ENCODE peak calls at places on chromosomes 12 and 14, in nine cellular contexts. One of them, this sample, is unnamed.

GRCh38 chr14:58861546-58861945 is 223.8 kb downstream of the DACT1 start:
- DNase-seq in hepatocyte: no peak
- DNase-seq in HCT116: no peak
- DNase-seq in GM23248: no peak
- DNase-seq in OCI-LY7: no peak
- DNase-seq in MM.1S: no peak
- DNase-seq in SK-N-SH: no peak
- DNase-seq in PC-3: no peak
- DNase-seq in neural progenitor cell: no peak
- DNase-seq in this sample: no peak

GRCh38 chr12:30797689-30798088 is 42.9 kb upstream of the CAPRIN2 start:
- DNase-seq in hepatocyte: no peak
- DNase-seq in HCT116: no peak
- DNase-seq in GM23248: peak
- DNase-seq in OCI-LY7: no peak
- DNase-seq in MM.1S: no peak
- DNase-seq in SK-N-SH: no peak
- DNase-seq in PC-3: no peak
- DNase-seq in neural progenitor cell: no peak
- DNase-seq in this sample: no peak

GRCh38 chr12:132789099-132789471 is 27.5 kb upstream of the ANKLE2 start:
- DNase-seq in hepatocyte: no peak
- DNase-seq in HCT116: no peak
- DNase-seq in GM23248: no peak
- DNase-seq in OCI-LY7: no peak
- DNase-seq in MM.1S: no peak
- DNase-seq in SK-N-SH: no peak
- DNase-seq in PC-3: no peak
- DNase-seq in neural progenitor cell: no peak
- DNase-seq in this sample: no peak

GRCh38 chr12:115599251-115599811 is 678.2 kb downstream of the MED13L start:
- DNase-seq in hepatocyte: no peak
- DNase-seq in HCT116: no peak
- DNase-seq in GM23248: peak
- DNase-seq in OCI-LY7: no peak
- DNase-seq in MM.1S: no peak
- DNase-seq in SK-N-SH: no peak
- DNase-seq in PC-3: no peak
- DNase-seq in neural progenitor cell: peak
- DNase-seq in this sample: peak

GRCh38 chr12:49296034-49296835 is 1.3 kb downstream of the PRPH start:
- DNase-seq in hepatocyte: peak
- DNase-seq in HCT116: no peak
- DNase-seq in GM23248: peak
- DNase-seq in OCI-LY7: peak
- DNase-seq in MM.1S: peak
- DNase-seq in SK-N-SH: peak
- DNase-seq in PC-3: peak
- DNase-seq in neural progenitor cell: peak
- DNase-seq in this sample: peak

GRCh38 chr12:6795088-6795487 is 5.8 kb downstream of the CD4 start:
- DNase-seq in hepatocyte: no peak
- DNase-seq in HCT116: no peak
- DNase-seq in GM23248: no peak
- DNase-seq in OCI-LY7: no peak
- DNase-seq in MM.1S: no peak
- DNase-seq in SK-N-SH: no peak
- DNase-seq in PC-3: no peak
- DNase-seq in neural progenitor cell: no peak
- DNase-seq in this sample: no peak

GRCh38 chr14:26255213-26255612 is 342.6 kb downstream of the NOVA1 start:
- DNase-seq in hepatocyte: peak
- DNase-seq in HCT116: no peak
- DNase-seq in GM23248: peak
- DNase-seq in OCI-LY7: no peak
- DNase-seq in MM.1S: no peak
- DNase-seq in SK-N-SH: no peak
- DNase-seq in PC-3: peak
- DNase-seq in neural progenitor cell: peak
- DNase-seq in this sample: peak

GRCh38 chr12:94046626-94047410 is 101.6 kb upstream of the PLXNC1 start:
- DNase-seq in hepatocyte: peak
- DNase-seq in HCT116: no peak
- DNase-seq in GM23248: peak
- DNase-seq in OCI-LY7: no peak
- DNase-seq in MM.1S: no peak
- DNase-seq in SK-N-SH: no peak
- DNase-seq in PC-3: no peak
- DNase-seq in neural progenitor cell: no peak
- DNase-seq in this sample: no peak

GRCh38 chr12:133058203-133059125 is 21.2 kb downstream of the ZNF84 start:
- DNase-seq in hepatocyte: no peak
- DNase-seq in HCT116: no peak
- DNase-seq in GM23248: peak
- DNase-seq in OCI-LY7: peak
- DNase-seq in MM.1S: no peak
- DNase-seq in SK-N-SH: no peak
- DNase-seq in PC-3: peak
- DNase-seq in neural progenitor cell: no peak
- DNase-seq in this sample: peak

GRCh38 chr14:24092110-24092959 is 1.8 kb upstream of the PCK2 start:
- DNase-seq in hepatocyte: peak
- DNase-seq in HCT116: no peak
- DNase-seq in GM23248: peak
- DNase-seq in OCI-LY7: no peak
- DNase-seq in MM.1S: no peak
- DNase-seq in SK-N-SH: no peak
- DNase-seq in PC-3: no peak
- DNase-seq in neural progenitor cell: no peak
- DNase-seq in this sample: no peak

GRCh38 chr12:54018608-54018984 is 9.6 kb upstream of the HOXC6 start:
- DNase-seq in hepatocyte: no peak
- DNase-seq in HCT116: no peak
- DNase-seq in GM23248: peak
- DNase-seq in OCI-LY7: peak
- DNase-seq in MM.1S: no peak
- DNase-seq in SK-N-SH: peak
- DNase-seq in PC-3: no peak
- DNase-seq in neural progenitor cell: no peak
- DNase-seq in this sample: peak

GRCh38 chr14:62002636-62003035 is 240.4 kb downstream of the SNAPC1 start:
- DNase-seq in hepatocyte: no peak
- DNase-seq in HCT116: no peak
- DNase-seq in GM23248: peak
- DNase-seq in OCI-LY7: no peak
- DNase-seq in MM.1S: no peak
- DNase-seq in SK-N-SH: no peak
- DNase-seq in PC-3: peak
- DNase-seq in neural progenitor cell: no peak
- DNase-seq in this sample: no peak
- TF ChIP-seq EZH2phosphoT487 in hepatocyte: no peak
- TF ChIP-seq EZH2phosphoT487 in HCT116: no peak
- TF ChIP-seq EZH2phosphoT487 in GM23248: no peak
- TF ChIP-seq EZH2phosphoT487 in OCI-LY7: no peak
- TF ChIP-seq EZH2phosphoT487 in MM.1S: no peak
- TF ChIP-seq EZH2phosphoT487 in SK-N-SH: no peak
- TF ChIP-seq EZH2phosphoT487 in PC-3: no peak
- TF ChIP-seq EZH2phosphoT487 in neural progenitor cell: no peak
- TF ChIP-seq EZH2phosphoT487 in this sample: no peak

GRCh38 chr12:110756611-110757010 is 13.9 kb upstream of the PPP1CC start:
- DNase-seq in hepatocyte: no peak
- DNase-seq in HCT116: no peak
- DNase-seq in GM23248: peak
- DNase-seq in OCI-LY7: no peak
- DNase-seq in MM.1S: no peak
- DNase-seq in SK-N-SH: no peak
- DNase-seq in PC-3: no peak
- DNase-seq in neural progenitor cell: no peak
- DNase-seq in this sample: no peak
- TF ChIP-seq EZH2phosphoT487 in hepatocyte: no peak
- TF ChIP-seq EZH2phosphoT487 in HCT116: no peak
- TF ChIP-seq EZH2phosphoT487 in GM23248: no peak
- TF ChIP-seq EZH2phosphoT487 in OCI-LY7: no peak
- TF ChIP-seq EZH2phosphoT487 in MM.1S: no peak
- TF ChIP-seq EZH2phosphoT487 in SK-N-SH: no peak
- TF ChIP-seq EZH2phosphoT487 in PC-3: no peak
- TF ChIP-seq EZH2phosphoT487 in neural progenitor cell: no peak
- TF ChIP-seq EZH2phosphoT487 in this sample: no peak

GRCh38 chr12:105480162-105480561 is 149.7 kb downstream of the C12orf75 start:
- DNase-seq in hepatocyte: no peak
- DNase-seq in HCT116: no peak
- DNase-seq in GM23248: peak
- DNase-seq in OCI-LY7: no peak
- DNase-seq in MM.1S: no peak
- DNase-seq in SK-N-SH: no peak
- DNase-seq in PC-3: peak
- DNase-seq in neural progenitor cell: peak
- DNase-seq in this sample: peak

GRCh38 chr12:105479710-105480109 is 149.2 kb downstream of the C12orf75 start:
- DNase-seq in hepatocyte: no peak
- DNase-seq in HCT116: no peak
- DNase-seq in GM23248: no peak
- DNase-seq in OCI-LY7: no peak
- DNase-seq in MM.1S: no peak
- DNase-seq in SK-N-SH: no peak
- DNase-seq in PC-3: no peak
- DNase-seq in neural progenitor cell: no peak
- DNase-seq in this sample: no peak

GRCh38 chr12:105482976-105483375 is 152.5 kb downstream of the C12orf75 start:
- DNase-seq in hepatocyte: no peak
- DNase-seq in HCT116: no peak
- DNase-seq in GM23248: no peak
- DNase-seq in OCI-LY7: no peak
- DNase-seq in MM.1S: no peak
- DNase-seq in SK-N-SH: no peak
- DNase-seq in PC-3: no peak
- DNase-seq in neural progenitor cell: no peak
- DNase-seq in this sample: no peak

GRCh38 chr12:105483691-105484090 is 153.2 kb downstream of the C12orf75 start:
- DNase-seq in hepatocyte: no peak
- DNase-seq in HCT116: no peak
- DNase-seq in GM23248: no peak
- DNase-seq in OCI-LY7: no peak
- DNase-seq in MM.1S: no peak
- DNase-seq in SK-N-SH: no peak
- DNase-seq in PC-3: no peak
- DNase-seq in neural progenitor cell: no peak
- DNase-seq in this sample: no peak

DNA sequence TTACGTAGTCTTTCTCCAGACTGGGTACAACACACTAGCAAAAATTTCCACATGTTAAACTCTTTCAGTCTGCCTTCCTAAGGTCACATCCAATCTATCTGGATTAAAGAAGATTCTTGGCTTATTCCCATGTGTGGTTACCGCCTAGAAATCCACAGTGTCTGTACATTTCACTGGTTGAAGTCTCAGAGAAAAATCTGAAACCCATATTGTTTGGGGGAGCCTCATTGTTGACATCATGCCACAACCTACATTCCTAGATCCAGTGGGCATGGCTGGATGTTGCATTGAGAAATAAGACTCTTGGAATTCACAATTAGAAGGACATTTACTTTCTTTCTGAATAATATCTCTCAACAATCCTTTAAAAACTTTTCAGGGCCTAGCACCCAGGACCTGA is 151.4 kb downstream of the C12orf75 start:
- DNase-seq in hepatocyte: no peak
- DNase-seq in HCT116: no peak
- DNase-seq in GM23248: peak
- DNase-seq in OCI-LY7: no peak
- DNase-seq in MM.1S: no peak
- DNase-seq in SK-N-SH: no peak
- DNase-seq in PC-3: no peak
- DNase-seq in neural progenitor cell: no peak
- DNase-seq in this sample: no peak
- TF ChIP-seq EZH2phosphoT487 in hepatocyte: no peak
- TF ChIP-seq EZH2phosphoT487 in HCT116: no peak
- TF ChIP-seq EZH2phosphoT487 in GM23248: no peak
- TF ChIP-seq EZH2phosphoT487 in OCI-LY7: no peak
- TF ChIP-seq EZH2phosphoT487 in MM.1S: no peak
- TF ChIP-seq EZH2phosphoT487 in SK-N-SH: no peak
- TF ChIP-seq EZH2phosphoT487 in PC-3: no peak
- TF ChIP-seq EZH2phosphoT487 in neural progenitor cell: no peak
- TF ChIP-seq EZH2phosphoT487 in this sample: no peak

DNA sequence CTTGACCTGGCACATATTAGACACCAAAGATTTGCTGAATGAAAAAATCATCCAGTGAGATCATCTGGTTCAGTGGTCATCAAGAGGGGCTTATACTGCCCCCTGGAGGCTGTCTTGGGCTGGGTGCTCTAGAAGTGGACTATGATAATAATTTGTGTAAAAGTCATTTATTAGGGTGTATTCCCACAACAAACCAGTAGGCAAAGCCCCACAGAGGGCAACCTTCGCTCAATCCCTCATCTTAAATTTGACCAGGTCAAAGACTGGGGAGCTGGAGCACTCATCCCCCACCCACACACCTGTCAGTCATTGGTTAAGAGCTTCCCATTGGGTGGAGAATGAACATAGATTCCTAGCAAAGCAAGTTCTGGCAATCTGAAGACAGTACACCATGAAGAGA is 20.0 kb upstream of the FICD start:
- DNase-seq in hepatocyte: no peak
- DNase-seq in HCT116: peak
- DNase-seq in GM23248: peak
- DNase-seq in OCI-LY7: peak
- DNase-seq in MM.1S: peak
- DNase-seq in SK-N-SH: peak
- DNase-seq in PC-3: peak
- DNase-seq in neural progenitor cell: peak
- DNase-seq in this sample: peak
- TF ChIP-seq EZH2phosphoT487 in hepatocyte: no peak
- TF ChIP-seq EZH2phosphoT487 in HCT116: no peak
- TF ChIP-seq EZH2phosphoT487 in GM23248: no peak
- TF ChIP-seq EZH2phosphoT487 in OCI-LY7: no peak
- TF ChIP-seq EZH2phosphoT487 in MM.1S: no peak
- TF ChIP-seq EZH2phosphoT487 in SK-N-SH: no peak
- TF ChIP-seq EZH2phosphoT487 in PC-3: no peak
- TF ChIP-seq EZH2phosphoT487 in neural progenitor cell: no peak
- TF ChIP-seq EZH2phosphoT487 in this sample: no peak

DNA sequence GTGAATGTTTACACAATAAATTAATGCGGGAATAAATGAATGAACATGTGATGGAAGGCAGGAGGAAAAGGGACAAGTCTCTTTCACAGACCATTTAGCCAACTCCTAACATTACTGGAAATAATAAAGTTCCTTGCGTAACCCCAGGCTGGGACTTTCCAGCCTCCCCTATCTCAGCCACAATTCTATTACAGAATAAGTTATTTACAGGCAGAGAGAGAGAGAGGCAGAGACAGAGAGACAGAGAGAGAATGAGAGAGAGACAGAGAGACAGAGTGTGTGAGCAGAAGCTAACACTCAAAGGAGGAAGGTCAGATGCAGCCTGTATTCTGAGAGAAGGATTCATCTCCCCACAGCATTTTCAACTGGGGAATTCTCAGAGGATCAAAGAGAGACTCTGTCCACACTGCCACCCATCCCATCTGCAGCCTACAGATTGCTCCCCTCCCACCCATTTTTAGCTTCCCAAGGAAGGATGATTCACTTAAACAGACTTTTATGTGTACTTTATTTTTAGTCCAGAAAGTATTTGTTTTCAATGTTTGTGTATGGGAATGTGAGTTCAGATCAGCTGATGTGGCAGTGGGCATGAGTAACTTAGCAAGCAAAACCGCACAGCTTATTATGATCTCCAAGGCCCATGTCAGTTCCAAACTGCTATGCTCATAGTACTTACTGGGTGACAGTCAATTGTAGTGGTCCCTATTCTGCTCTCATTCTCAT is 165.7 kb downstream of the CAND1 start:
- DNase-seq in hepatocyte: peak
- DNase-seq in HCT116: no peak
- DNase-seq in GM23248: peak
- DNase-seq in OCI-LY7: no peak
- DNase-seq in MM.1S: no peak
- DNase-seq in SK-N-SH: no peak
- DNase-seq in PC-3: peak
- DNase-seq in neural progenitor cell: no peak
- DNase-seq in this sample: no peak
- TF ChIP-seq EZH2phosphoT487 in hepatocyte: no peak
- TF ChIP-seq EZH2phosphoT487 in HCT116: no peak
- TF ChIP-seq EZH2phosphoT487 in GM23248: peak
- TF ChIP-seq EZH2phosphoT487 in OCI-LY7: no peak
- TF ChIP-seq EZH2phosphoT487 in MM.1S: no peak
- TF ChIP-seq EZH2phosphoT487 in SK-N-SH: no peak
- TF ChIP-seq EZH2phosphoT487 in PC-3: no peak
- TF ChIP-seq EZH2phosphoT487 in neural progenitor cell: no peak
- TF ChIP-seq EZH2phosphoT487 in this sample: no peak